ENCODE peak calls at places on chromosomes 16 and 17, in seven cellular contexts. G is adrenal gland, Y is right lobe of liver, I is uterus, Z is heart left ventricle, M is esophagus muscularis mucosa, B is IMR-90. K is an unnamed sample. For H3K9me3, the result is how much of the 10 kb centered on the place peaks cover.

GRCh38 chr17:42002792-42003301 is 14.4 kb downstream of the DNAJC7 start:
- DNase-seq in G (no peak), B (peak), Y (no peak), I (no peak), M (no peak), Z (no peak), K (no peak)

GRCh38 chr17:73098919-73099318 is 6.4 kb upstream of the SLC39A11 start:
- DNase-seq in G (no peak), I (no peak), M (no peak), B (no peak), Y (no peak), Z (no peak), K (no peak)

GRCh38 chr17:78550464-78550863 is 26.7 kb downstream of the DNAH17 start:
- DNase-seq in B (no peak), Y (no peak), G (no peak), I (no peak), Z (no peak), M (no peak), K (no peak)

GRCh38 chr17:58007781-58008706 is 998 bp upstream of the SRSF1 start:
- DNase-seq in B (no peak), I (peak), Z (no peak), G (no peak), M (no peak), Y (no peak), K (no peak)

GRCh38 chr17:49224198-49224996 is 6.2 kb downstream of the PHOSPHO1 start:
- DNase-seq in B (no peak), Z (no peak), Y (peak), G (no peak), M (no peak), I (no peak), K (peak)

GRCh38 chr16:83952587-83952939 is 477 bp upstream of the OSGIN1 start:
- DNase-seq in M (no peak), G (no peak), Z (no peak), I (no peak), Y (peak), B (no peak), K (peak)

GRCh38 chr17:6630390-6630789 is 10.1 kb downstream of the KIAA0753 start:
- DNase-seq in I (no peak), Z (no peak), G (no peak), M (no peak), Y (no peak), B (no peak), K (no peak)

GRCh38 chr16:19644877-19645276 is 73.2 kb downstream of the KNOP1 start:
- DNase-seq in Z (peak), B (peak), G (no peak), M (no peak), I (peak), Y (no peak), K (no peak)

GRCh38 chr16:11716330-11716729 is 26.3 kb downstream of the TXNDC11 start:
- DNase-seq in B (no peak), Z (no peak), I (no peak), M (no peak), Y (no peak), G (no peak), K (no peak)

GRCh38 chr17:64707077-64707591 is 45.0 kb upstream of the SMURF2 start:
- DNase-seq in Z (peak), M (peak), G (peak), B (peak), Y (peak), I (peak), K (peak)

GRCh38 chr16:4580245-4580644 is 24.1 kb downstream of the C16orf96 start:
- DNase-seq in M (no peak), Z (no peak), G (no peak), I (no peak), Y (no peak), B (no peak), K (no peak)

GRCh38 chr17:32319548-32319905 is 22.4 kb downstream of the C17orf75 start:
- DNase-seq in I (peak), Z (peak), B (peak), G (peak), Y (peak), M (no peak), K (peak)

GRCh38 chr16:3662601-3663000 is 8.1 kb downstream of the DNASE1 start:
- DNase-seq in B (no peak), Y (peak), I (no peak), G (no peak), Z (no peak), M (no peak), K (no peak)

GRCh38 chr16:88491001-88491559 is 38.0 kb downstream of the ZFPM1 start:
- DNase-seq in Y (no peak), B (no peak), M (no peak), G (no peak), Z (no peak), I (no peak), K (no peak)

GRCh38 chr16:66309409-66309808 is 57.1 kb upstream of the CDH5 start:
- DNase-seq in Y (no peak), I (no peak), G (no peak), Z (no peak), M (no peak), B (no peak), K (no peak)
- TF ChIP-seq POLR2A in Y (no peak), I (no peak), G (no peak), Z (no peak), M (no peak), B (no peak), K (no peak)

GRCh38 chr17:48127371-48128051 is 19.9 kb downstream of the SNX11 start:
- DNase-seq in M (no peak), G (no peak), Y (no peak), Z (no peak), B (no peak), I (no peak), K (no peak)

GRCh38 chr17:48121921-48122650 is 14.5 kb downstream of the SNX11 start:
- DNase-seq in M (no peak), G (no peak), B (no peak), Z (no peak), I (no peak), Y (no peak), K (no peak)

GRCh38 chr17:48123111-48123510 is 15.5 kb downstream of the SNX11 start:
- DNase-seq in I (no peak), M (no peak), Z (no peak), B (no peak), Y (no peak), G (no peak), K (no peak)

GRCh38 chr17:48125829-48126612 is 18.5 kb downstream of the SNX11 start:
- DNase-seq in B (no peak), I (no peak), Z (no peak), G (no peak), Y (no peak), M (no peak), K (no peak)

DNA sequence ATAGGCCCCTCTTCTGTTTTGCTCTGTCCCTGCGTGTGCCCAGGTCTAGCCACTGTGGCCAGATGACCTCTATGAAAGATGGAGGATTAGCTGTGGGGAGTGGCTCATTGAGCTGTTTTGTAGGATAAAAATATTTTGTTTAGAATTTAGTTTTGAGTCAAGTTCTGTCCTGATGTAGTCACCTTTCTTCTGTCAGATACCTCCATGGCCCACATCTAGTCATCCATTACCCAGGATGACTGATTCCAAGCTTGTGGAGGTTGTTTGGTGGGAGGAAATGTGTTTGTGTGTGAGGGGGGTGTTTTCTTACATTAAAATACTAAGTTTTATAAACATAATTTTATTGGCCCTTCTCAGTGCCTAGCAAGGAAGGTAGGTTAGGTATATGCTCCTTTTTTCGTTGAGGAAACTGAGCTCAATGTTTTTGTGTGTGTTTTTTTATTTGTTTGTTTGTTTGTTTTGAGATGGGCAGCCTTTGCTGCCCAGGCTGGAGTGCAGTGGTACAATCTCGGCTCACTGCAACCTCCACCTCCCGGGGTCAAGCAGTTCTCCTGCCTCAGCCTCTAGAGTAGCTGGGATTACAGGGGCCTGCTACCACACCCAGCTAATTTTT is 16.3 kb downstream of the SNX11 start:
- DNase-seq in M (no peak), B (no peak), Y (no peak), I (no peak), Z (no peak), G (no peak), K (no peak)
- H3K9me3 ChIP-seq in M (under half), B (under half), Y (under half), I (under half), Z (under half), G (under half), K (under half)

GRCh38 chr16:2025878-2026460 is 733 bp upstream of the NHERF2 start:
- DNase-seq in I (no peak), Z (peak), Y (no peak), M (no peak), G (no peak), B (no peak), K (no peak)
- TF ChIP-seq POLR2A in I (no peak), Z (no peak), Y (no peak), M (no peak), G (no peak), B (no peak), K (no peak)

GRCh38 chr16:86572616-86573015 is 5.7 kb upstream of the FOXL1 start:
- DNase-seq in M (no peak), G (no peak), I (no peak), Y (no peak), B (no peak), Z (no peak), K (no peak)

GRCh38 chr16:86569843-86570447 is 3.3 kb downstream of the FOXC2 start:
- DNase-seq in B (no peak), G (no peak), Z (no peak), Y (no peak), M (no peak), I (no peak), K (no peak)

GRCh38 chr16:86570542-86571196 is 4.0 kb downstream of the FOXC2 start:
- DNase-seq in Z (no peak), Y (no peak), B (no peak), I (no peak), M (no peak), G (no peak), K (no peak)

GRCh38 chr16:86572041-86572521 is 5.5 kb downstream of the FOXC2 start:
- DNase-seq in Z (no peak), Y (no peak), I (no peak), M (no peak), G (no peak), B (no peak), K (no peak)

DNA sequence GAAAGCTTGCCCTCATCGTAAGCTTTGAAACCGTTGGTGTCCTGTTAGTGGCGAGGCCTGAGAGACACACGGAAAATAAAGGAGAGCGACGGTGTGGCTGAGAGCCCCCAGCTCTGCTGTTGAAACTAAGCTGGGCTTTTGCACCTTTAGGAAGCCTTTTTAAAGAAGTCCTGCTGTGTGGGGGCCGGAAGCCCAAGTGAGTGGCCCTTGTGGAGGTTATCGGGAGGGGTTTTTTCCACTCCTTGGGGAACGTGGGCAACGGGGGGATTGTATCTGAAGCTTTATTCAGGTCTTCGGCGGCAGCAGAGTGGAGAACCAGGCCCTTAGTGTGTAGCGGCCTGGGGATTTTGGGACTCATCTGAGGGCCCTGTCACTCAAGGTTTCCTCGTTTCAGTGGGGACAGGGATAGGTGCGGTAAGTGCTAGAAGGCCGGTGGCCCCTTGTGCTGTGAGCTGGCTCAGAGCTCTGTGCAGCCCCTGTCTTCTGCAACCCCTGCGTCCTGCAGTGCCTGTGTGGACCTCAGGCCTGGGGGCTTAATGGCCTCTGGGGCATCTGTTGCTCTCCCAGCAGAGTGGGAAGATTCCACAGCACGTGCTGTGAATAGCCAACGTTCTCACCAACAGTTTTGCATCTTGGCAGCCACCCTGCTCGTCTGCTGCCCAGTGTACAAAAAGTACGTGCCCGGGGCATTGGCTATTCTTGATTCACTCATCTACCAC is 4.7 kb downstream of the FOXC2 start:
- DNase-seq in B (no peak), Z (no peak), Y (no peak), I (no peak), G (no peak), M (no peak), K (no peak)
- H3K9me3 ChIP-seq in B (under half), Z (under half), Y (under half), I (under half), G (under half), M (under half), K (under half)

GRCh38 chr16:72878301-72879269 is 169.3 kb downstream of the ZFHX3 start:
- DNase-seq in I (peak), Y (peak), G (peak), M (no peak), B (peak), Z (no peak), K (no peak)

GRCh38 chr16:72876221-72876620 is 171.7 kb downstream of the ZFHX3 start:
- DNase-seq in Z (peak), M (no peak), I (peak), Y (no peak), G (no peak), B (peak), K (peak)

GRCh38 chr16:72875291-72876036 is 172.5 kb downstream of the ZFHX3 start:
- DNase-seq in Z (no peak), G (no peak), Y (no peak), M (no peak), I (no peak), B (no peak), K (no peak)

GRCh38 chr16:72877374-72878028 is 170.4 kb downstream of the ZFHX3 start:
- DNase-seq in Y (no peak), G (no peak), B (peak), M (no peak), I (no peak), Z (no peak), K (no peak)

DNA sequence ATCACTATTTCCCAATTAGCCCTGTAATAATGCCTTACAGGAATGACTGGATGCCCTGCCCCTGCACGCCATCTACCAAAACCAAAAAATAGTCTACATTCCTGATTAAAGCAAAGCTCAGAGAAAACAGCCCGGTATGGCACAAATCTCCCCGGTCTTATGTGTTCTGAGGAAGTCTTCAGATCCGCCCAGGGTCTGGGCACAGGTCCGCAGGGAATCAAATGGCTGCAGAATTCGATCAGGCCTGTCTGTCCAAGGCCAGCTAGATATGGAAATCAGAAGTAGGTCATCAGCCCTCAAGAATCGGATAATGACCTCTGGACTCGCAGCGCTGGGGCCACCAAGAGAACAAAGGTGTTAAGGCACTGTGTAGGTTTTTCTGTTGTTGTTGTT is 171.0 kb downstream of the ZFHX3 start:
- DNase-seq in G (no peak), Z (no peak), I (no peak), Y (no peak), B (no peak), M (no peak), K (no peak)
- TF ChIP-seq POLR2A in G (no peak), Z (no peak), I (no peak), Y (no peak), B (no peak), M (no peak), K (no peak)

GRCh38 chr17:21816592-21817567 is 124.6 kb downstream of the KCNJ18 start:
- DNase-seq in M (no peak), I (no peak), G (no peak), Z (no peak), B (no peak), Y (no peak), K (no peak)
- H3K9me3 ChIP-seq in M (under half), I (under half), G (under half), Z (under half), B (under half), Y (under half), K (under half)

DNA sequence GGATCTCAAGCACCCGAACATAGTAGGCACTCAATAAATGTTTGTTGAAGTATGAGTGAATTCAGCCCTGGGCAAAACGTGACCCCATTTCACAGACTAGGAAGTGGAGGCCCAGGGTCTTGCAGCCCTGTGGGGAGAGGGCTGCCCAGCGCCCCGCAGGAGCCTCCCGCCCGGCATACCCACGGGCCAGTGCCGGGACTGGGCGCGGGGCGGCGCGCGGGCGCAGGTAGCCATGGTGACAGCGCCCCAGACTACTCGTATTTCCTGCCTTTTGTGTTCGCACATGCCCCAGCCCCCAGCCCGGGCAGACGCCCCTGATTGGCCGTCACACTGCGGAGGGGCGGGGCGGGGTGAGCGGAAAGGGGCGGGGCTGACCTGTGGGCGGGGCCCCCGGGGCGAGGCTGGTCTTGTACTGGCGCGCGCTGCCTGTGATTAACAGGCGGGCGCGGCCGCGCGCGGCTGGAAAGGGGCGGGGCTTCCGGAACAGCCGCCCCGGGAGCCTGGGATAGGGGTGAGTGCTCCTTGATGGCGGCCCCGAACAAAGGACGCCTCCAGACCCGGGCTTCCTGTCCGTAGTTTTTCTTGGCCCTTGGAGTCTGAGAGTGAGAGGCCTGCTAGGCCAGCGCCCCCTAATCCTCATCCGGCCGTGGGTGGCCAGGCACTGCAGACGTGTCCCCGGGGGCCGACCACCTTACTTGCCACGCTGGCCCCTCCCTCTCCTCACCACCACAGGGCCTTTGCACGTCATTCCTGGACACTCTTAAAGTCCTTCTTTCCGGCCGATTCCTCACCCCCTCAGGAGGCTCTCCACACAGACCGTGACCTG is 71.0 kb downstream of the RAI1 start:
- DNase-seq in Z (peak), B (peak), G (peak), M (peak), Y (peak), I (peak), K (peak)
- TF ChIP-seq POLR2A in Z (peak), B (no peak), G (peak), M (peak), Y (peak), I (no peak), K (no peak)

DNA sequence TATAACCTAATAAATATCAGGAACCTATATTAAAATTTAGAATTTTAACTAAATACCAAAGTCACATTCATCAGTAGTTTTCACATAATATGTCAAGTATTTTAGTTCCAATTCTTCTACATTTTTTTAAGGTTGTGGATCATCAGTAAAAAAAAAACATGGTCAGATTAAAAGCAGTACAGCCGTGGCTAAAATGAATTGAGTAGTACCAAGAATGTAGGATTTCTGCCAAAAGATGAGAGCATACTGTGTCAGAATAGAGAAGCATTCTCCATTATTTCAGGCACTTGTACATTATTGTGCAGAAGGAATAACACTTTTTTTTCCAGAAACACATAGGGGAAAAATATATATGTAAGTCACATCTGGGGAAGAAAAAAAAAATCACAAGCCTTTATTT is 1176.1 kb downstream of the CDH11 start:
- DNase-seq in B (no peak), Z (no peak), M (no peak), G (no peak), Y (no peak), I (no peak), K (no peak)
- H3K9me3 ChIP-seq in B (under half), Z (under half), M (under half), G (under half), Y (under half), I (under half), K (under half)

DNA sequence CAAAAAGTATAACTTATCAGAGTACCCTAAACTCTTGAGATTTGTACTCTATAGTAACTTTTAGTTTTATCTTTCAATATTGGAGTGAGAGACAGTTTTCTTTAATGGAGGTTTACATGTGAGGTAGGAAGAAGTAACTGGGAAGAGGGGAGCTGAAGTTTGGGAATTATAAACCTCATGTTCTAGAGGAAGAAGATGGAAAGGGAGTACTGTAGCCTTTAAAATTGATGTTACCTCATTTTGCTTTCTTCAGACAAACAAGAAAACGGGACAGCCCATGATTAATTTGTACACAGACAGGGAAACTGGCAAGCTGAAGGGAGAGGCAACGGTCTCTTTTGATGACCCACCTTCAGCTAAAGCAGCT is 9.5 kb downstream of the FUS start:
- DNase-seq in Y (no peak), I (no peak), M (no peak), Z (no peak), G (no peak), B (no peak), K (no peak)
- TF ChIP-seq POLR2A in Y (no peak), I (no peak), M (no peak), Z (no peak), G (no peak), B (no peak), K (no peak)

DNA sequence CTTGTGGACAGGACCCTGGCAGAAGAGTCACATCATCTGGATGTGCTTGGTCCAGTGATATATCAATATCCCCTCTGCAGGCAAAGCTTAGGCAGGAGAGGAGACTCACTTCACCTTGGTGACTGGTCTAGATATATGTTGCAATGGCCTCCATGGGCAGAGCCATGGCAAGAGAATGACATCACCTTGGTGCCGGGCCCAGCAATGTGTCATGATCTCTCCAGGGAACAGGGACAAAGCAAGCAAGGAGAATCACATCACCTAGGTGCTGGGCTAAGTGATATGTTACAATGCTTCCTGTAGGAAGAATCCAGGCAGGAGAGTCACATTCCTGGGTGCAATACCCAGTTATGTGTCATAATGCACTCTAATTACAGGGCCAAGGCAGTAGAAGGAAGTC is 2106.2 kb downstream of the TP53TG3F start:
- DNase-seq in Z (no peak), M (no peak), G (no peak), Y (no peak), B (no peak), I (no peak), K (no peak)
- H3K9me3 ChIP-seq in Z (under half), M (under half), G (under half), Y (under half), B (under half), I (under half), K (under half)

K was measured in body of pancreas.